ENCODE peak calls at places on chromosomes 16 and 17, in five cellular contexts. T, X, S, W and H are unnamed samples.
A peak's percentile ranks its signal among the peaks of the same experiment; 100 is the strongest.

GRCh38 chr17:48555183-48555615 is 10.3 kb upstream of the HOXB2 start:
- DNase-seq in X (peak; percentile 93), W (no peak), S (no peak), T (no peak), H (peak; percentile 72)

GRCh38 chr17:42193216-42194132 is 820 bp downstream of the GHDC start:
- DNase-seq in X (no peak), S (no peak), W (no peak), T (no peak), H (no peak)

GRCh38 chr16:54285414-54286066 is 1.0 kb downstream of the IRX3 start:
- DNase-seq in X (no peak), S (peak; percentile 38), W (no peak), T (no peak), H (peak; percentile 57)

GRCh38 chr17:7882068-7882467 is 6.5 kb upstream of the CHD3 start:
- DNase-seq in X (no peak), S (no peak), T (no peak), W (no peak), H (no peak)

GRCh38 chr17:19238167-19238505 is 970 bp downstream of the EPN2 start:
- DNase-seq in T (no peak), W (no peak), X (no peak), S (no peak), H (peak; percentile 64)

GRCh38 chr17:2707721-2708584 is 3.6 kb downstream of the CLUH start:
- DNase-seq in S (peak; percentile 45), T (no peak), W (no peak), X (peak; percentile 35), H (peak; percentile 33)

GRCh38 chr16:24409045-24409444 is 130.3 kb upstream of the RBBP6 start:
- DNase-seq in S (no peak), X (peak; percentile 6), W (no peak), T (peak; percentile 7), H (peak; percentile 47)

GRCh38 chr17:36534117-36534880 is at the start of gene MYO19:
- DNase-seq in X (peak; percentile 90), W (peak; percentile 44), T (peak; percentile 67), S (peak; percentile 62), H (peak; percentile 67)

GRCh38 chr17:52157603-52158449 is 688 bp downstream of the CA10 start:
- DNase-seq in W (no peak), X (no peak), T (no peak), S (no peak), H (no peak)

GRCh38 chr16:79776243-79776884 is 175.8 kb upstream of the MAF start:
- DNase-seq in W (no peak), X (peak; percentile 23), T (no peak), S (no peak), H (no peak)

GRCh38 chr16:62869837-62870236 is 833.6 kb upstream of the CDH8 start:
- DNase-seq in X (no peak), T (no peak), W (no peak), S (no peak), H (no peak)

GRCh38 chr16:2835638-2836493 is 5.8 kb downstream of the ZG16B start:
- DNase-seq in T (peak; percentile 96), X (no peak), W (peak; percentile 72), S (peak; percentile 72), H (peak; percentile 65)

GRCh38 chr16:11356573-11357331 is 11.5 kb downstream of the RMI2 start:
- DNase-seq in T (no peak), W (peak; percentile 36), X (peak; percentile 82), S (peak; percentile 81), H (peak; percentile 74)

GRCh38 chr17:81491761-81492160 is 20.8 kb downstream of the ACTG1 start:
- DNase-seq in W (no peak), X (no peak), S (no peak), T (no peak), H (no peak)

GRCh38 chr16:70688266-70688742 is 2.5 kb upstream of the MTSS2 start:
- DNase-seq in S (no peak), W (no peak), T (no peak), X (no peak), H (no peak)

GRCh38 chr16:81036751-81037350 is 1.2 kb downstream of the ATMIN start:
- DNase-seq in X (peak; percentile 73), T (no peak), S (peak; percentile 6), W (no peak), H (no peak)

GRCh38 chr17:55606431-55606830 is 95.2 kb upstream of the SMIM36 start:
- DNase-seq in X (no peak), W (no peak), S (no peak), T (no peak), H (no peak)

GRCh38 chr16:59373632-59374031 is 639.5 kb upstream of the GOT2 start:
- DNase-seq in S (no peak), T (no peak), X (no peak), W (no peak), H (no peak)

DNA sequence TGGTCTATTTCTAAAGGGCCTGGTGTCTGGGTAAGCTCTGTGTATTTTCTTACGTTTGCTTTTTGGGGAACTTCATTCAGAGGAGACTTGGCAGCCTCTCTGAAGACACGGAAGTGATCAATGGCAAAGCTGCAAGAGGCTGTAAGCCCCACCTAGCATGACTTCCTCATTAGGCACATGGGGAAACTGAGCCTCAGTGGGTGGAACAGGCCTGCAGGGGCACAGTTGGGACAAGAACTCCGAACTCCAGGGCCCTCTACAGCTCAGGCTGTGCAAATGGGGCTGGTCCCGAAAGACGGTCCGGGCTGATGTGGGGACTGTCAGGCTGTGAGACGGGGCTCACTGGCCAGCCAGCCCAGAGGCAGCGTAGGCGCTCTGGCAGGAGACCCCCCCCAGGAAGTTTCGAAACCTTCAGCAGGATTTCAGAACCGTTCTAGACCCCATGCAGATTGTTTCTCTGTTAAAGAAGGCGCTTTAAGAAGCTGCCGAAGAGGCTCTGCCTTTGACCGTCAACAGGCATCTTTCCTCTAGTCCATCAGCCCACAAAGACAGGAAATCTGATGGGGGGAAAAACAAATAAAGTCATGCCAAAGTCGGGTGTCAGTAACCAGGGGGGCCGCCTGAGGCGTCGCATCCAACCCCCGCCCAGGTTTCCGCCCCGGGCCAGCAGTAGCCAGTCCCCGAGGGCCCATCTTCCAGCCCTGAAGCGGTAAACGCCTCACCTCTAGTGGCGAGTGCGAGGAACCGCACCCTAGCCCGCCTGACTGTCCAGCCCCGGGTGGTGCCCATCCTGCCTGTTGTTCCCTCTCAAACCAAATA is 79.8 kb upstream of the TBC1D3K start:
- DNase-seq in T (peak; percentile 48), W (peak; percentile 29), X (peak; percentile 67), S (peak; percentile 56), H (no peak)
- TF ChIP-seq JUND in T (no peak), W (no peak), X (no peak), S (no peak), H (no peak)

DNA sequence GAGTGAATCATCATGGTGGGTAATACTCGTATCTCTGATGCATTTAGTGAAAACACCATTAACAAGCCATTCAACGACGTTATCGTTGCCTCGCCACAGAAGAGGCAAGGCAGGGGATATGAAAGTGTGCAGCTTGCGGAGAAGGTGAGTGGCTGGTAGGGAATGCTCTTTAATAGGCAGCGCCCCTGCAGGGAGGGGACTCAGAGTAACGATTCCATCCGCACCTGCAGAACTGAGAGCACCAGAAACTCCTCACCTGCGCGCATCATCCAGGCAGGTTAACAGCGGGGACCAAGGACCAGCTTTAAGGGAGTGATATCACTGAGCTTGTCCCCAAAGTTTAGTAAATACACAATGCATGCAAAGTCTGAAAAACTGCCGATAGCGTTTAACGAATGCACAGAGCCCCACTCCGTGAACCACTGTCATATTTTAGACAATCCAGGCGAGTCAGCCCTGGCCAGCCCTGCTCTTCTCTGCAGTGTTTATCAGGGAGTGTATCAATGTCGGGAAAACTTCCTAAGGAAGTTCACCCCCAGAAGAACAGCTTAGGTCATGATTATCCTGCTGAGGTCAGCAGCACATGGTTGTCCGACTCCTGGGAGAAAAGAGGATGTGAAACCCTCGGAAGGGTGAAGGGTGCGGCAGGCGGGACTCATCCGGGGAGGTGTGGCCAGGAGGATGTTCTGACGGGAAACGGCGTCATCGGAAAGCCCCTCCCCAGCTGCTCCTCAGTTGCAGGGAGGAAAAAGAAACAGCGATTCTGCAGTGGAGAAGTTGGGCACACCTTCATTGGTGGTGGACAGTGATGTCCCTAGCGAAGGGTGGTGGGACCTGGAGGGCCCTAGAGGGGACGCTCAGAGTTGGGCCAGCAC is 68.5 kb upstream of the DNAH17 start:
- DNase-seq in S (no peak), W (no peak), X (peak; percentile 28), T (no peak), H (no peak)
- TF ChIP-seq JUND in S (no peak), W (no peak), X (no peak), T (no peak), H (no peak)

DNA sequence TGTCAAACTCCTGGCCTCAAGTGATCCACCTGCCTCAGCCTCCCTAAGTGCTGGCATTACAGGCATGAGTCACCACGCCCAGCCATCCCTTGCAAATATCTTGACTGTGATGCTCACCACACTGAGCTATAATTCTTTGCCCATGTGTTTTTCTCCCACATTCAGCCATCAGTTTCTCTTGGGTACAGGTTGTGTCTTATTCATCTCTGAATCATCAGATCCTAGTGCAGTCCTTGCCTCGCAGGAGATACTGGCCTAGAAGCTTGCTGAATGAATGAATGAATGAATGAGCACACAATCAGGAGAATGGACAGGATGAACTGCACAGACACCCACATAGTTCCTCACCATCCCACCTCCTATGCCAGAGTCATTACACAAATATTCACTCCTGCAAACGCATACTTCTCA is 24.4 kb upstream of the ETV4 start:
- DNase-seq in T (no peak), W (no peak), X (no peak), S (no peak), H (no peak)
- TF ChIP-seq JUND in T (peak; percentile 7), W (no peak), X (no peak), S (no peak), H (no peak)

GRCh38 chr17:5584971-5585794 is 874 bp upstream of the NLRP1 start:
- DNase-seq in W (no peak), S (no peak), T (no peak), X (no peak), H (no peak)
- TF ChIP-seq JUND in W (no peak), S (no peak), T (no peak), X (no peak), H (no peak)

GRCh38 chr16:3868967-3869366 is 11.5 kb downstream of the CREBBP start:
- DNase-seq in X (no peak), S (no peak), T (no peak), W (no peak), H (no peak)
- TF ChIP-seq JUND in X (no peak), S (no peak), T (no peak), W (no peak), H (no peak)

DNA sequence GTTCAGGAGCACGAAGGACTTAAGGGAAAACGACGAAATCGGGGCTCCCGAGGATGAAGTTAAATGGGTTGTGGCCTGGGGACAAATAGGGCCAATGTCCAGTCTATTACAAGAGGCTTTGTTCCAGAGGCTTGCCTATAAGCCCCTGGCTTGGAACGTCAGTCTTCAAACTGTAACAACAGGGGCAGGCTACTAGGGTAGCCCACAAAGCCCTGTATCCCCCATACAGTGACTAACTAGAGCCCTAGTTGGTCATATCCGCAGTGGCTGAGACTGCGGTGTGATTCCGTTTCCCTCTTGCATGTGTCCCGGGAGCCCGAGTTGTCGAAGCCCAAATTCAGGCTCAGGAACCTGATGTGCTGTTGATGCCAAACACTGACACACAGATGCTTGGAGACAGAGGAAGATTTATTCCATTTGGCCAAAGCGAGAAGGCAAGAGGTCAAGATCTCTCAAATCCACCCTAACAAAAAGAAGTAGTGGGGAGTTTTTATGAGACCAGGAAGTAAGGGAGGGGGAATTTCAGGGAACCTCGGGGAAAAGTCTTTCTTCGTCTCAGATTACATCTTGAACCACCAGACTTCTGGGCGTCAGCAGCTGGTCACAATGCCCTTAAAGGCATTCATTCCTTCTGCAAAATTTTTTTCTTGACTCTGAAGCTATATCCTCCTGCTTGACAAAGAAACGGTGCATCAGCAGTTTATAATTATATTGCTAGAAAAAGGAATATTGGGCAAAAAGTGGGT is 760 bp downstream of the SLFN5 start:
- DNase-seq in X (no peak), W (no peak), T (no peak), S (no peak), H (no peak)
- TF ChIP-seq JUND in X (no peak), W (no peak), T (no peak), S (no peak), H (no peak)